ENCODE peak calls at places on chromosome 15, in four cellular contexts. U is gastrocnemius medialis, P is mucosa of descending colon, S is adrenal gland. Q is an unnamed sample.

GRCh38 chr15:53038542-53038941 is 248.4 kb upstream of the ONECUT1 start:
- DNase-seq in S (no peak), U (no peak), P (no peak), Q (no peak)

GRCh38 chr15:57696146-57696545 is 10.4 kb upstream of the POLR2M start:
- DNase-seq in U (no peak), S (no peak), P (no peak), Q (no peak)

GRCh38 chr15:85141601-85142185 is 160.0 kb downstream of the PDE8A start:
- DNase-seq in S (no peak), U (no peak), P (no peak), Q (no peak)

GRCh38 chr15:76057332-76058000 is 2.3 kb upstream of the TMEM266 start:
- DNase-seq in S (peak), P (peak), U (no peak), Q (no peak)

GRCh38 chr15:49435201-49435600 is 12.2 kb downstream of the FGF7 start:
- DNase-seq in S (no peak), P (no peak), U (no peak), Q (no peak)

GRCh38 chr15:48408337-48408736 is 77.1 kb downstream of the DUT start:
- DNase-seq in P (no peak), S (no peak), U (no peak), Q (no peak)

GRCh38 chr15:74398183-74398582 is 30.7 kb upstream of the CYP11A1 start:
- DNase-seq in U (no peak), S (no peak), P (no peak), Q (no peak)

GRCh38 chr15:100192092-100192695 is 149.6 kb downstream of the ADAMTS17 start:
- DNase-seq in P (no peak), S (peak), U (no peak), Q (no peak)

GRCh38 chr15:34271493-34271892 is 46.7 kb downstream of the EMC4 start:
- DNase-seq in U (peak), S (peak), P (no peak), Q (no peak)

GRCh38 chr15:68252925-68253534 is 23.5 kb upstream of the CLN6 start:
- DNase-seq in P (peak), U (no peak), S (peak), Q (peak)

GRCh38 chr15:93027413-93027812 is 61.6 kb downstream of the RGMA start:
- DNase-seq in U (no peak), P (no peak), S (peak), Q (no peak)

GRCh38 chr15:48751595-48751994 is 59.3 kb downstream of the CEP152 start:
- DNase-seq in S (no peak), P (no peak), U (no peak), Q (no peak)

GRCh38 chr15:94882071-94882712 is 650.8 kb downstream of the MCTP2 start:
- DNase-seq in S (no peak), U (no peak), P (no peak), Q (no peak)

GRCh38 chr15:57149196-57149595 is 227.1 kb upstream of the CGNL1 start:
- DNase-seq in U (no peak), S (no peak), P (no peak), Q (no peak)

GRCh38 chr15:39515765-39516164 is 65.1 kb upstream of the THBS1 start:
- DNase-seq in P (no peak), U (no peak), S (no peak), Q (no peak)

GRCh38 chr15:71880276-71880675 is 69.9 kb downstream of the NR2E3 start:
- DNase-seq in P (no peak), S (no peak), U (no peak), Q (no peak)

GRCh38 chr15:33211409-33211808 is 16.9 kb upstream of the FMN1 start:
- DNase-seq in P (peak), S (peak), U (peak), Q (peak)

DNA sequence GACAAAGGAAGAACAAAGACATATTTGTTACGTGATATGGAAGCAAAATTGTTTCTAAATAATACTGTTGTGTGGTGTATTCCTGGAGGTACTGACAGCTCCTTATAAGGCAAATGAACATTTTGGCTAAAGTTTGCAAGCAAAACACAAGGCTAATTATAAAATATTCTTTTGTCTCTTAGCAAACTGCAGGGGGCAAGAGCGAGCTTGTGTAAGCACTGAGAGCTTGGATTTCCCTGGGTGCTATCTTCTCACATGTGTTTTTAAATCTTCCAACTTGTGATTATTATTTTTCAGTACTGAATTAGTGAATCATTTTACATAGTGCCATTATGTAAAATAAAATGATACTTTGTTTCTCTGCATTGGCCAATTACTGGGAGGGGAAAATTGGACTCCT is 611.4 kb downstream of the AGBL1 start:
- DNase-seq in P (peak), U (no peak), S (no peak), Q (no peak)
- TF ChIP-seq CTCF in P (no peak), U (no peak), S (no peak), Q (peak)

GRCh38 chr15:82572986-82573385 is 32.7 kb upstream of the RPS17 start:
- DNase-seq in P (no peak), U (no peak), S (no peak), Q (no peak)

GRCh38 chr15:82572311-82572710 is 32.1 kb upstream of the RPS17 start:
- DNase-seq in P (no peak), U (no peak), S (no peak), Q (no peak)

GRCh38 chr15:82570721-82571519 is 30.7 kb upstream of the RPS17 start:
- DNase-seq in S (no peak), P (no peak), U (no peak), Q (no peak)

GRCh38 chr15:82569834-82570233 is 29.6 kb upstream of the RPS17 start:
- DNase-seq in U (no peak), P (no peak), S (no peak), Q (no peak)

DNA sequence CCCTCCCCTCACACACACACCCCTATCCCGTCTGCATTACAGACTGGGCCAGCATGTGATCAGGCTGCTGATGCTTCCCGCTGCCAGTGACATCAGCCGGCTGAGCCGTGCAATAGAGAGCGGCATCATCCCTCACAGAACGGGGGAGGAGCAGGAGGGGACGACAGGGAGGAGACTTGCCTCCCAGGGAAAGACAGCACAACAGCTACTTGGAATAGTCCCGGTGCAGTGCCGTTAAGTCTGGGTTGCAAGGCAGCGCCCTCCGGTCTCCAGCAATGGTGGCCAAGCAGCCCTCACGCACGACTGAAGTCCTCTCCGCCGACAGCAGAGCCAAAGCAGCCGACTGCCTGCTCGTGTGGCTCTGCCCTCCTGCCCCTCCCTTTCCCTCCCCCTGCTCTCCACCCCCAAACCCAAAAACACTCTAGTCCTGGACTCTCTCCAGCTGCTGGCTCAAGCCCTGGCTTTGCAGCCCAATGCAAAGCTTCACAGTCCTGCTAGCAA is 31.5 kb upstream of the RPS17 start:
- DNase-seq in S (peak), P (peak), U (peak), Q (peak)
- H3K4me3 ChIP-seq in S (peak), P (no peak), U (peak), Q (peak)

GRCh38 chr15:98382139-98382538 is 266.2 kb upstream of the IGF1R start:
- DNase-seq in U (no peak), P (no peak), S (no peak), Q (no peak)
- TF ChIP-seq CTCF in U (no peak), P (no peak), S (no peak), Q (no peak)

DNA sequence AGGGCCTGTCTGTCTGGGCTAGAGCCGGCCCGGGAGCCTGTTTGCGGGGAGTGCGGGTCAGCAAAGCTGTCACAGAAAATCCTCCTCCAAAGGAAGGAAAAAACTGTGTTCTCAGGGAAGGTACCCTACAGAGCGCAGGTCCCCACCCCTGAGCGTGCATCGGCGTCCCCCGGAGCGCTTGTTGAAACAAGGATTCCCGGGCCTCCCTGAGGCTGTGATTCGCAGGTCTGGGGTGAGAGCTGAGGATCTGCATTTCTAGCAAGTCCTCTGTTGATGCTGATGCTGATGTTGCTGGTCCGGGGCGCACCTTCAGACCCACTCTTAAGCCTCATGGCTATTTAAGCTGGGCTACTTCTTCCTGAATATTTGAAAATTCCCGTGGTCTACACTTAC is 226.3 kb upstream of the IGF1R start:
- DNase-seq in P (no peak), S (no peak), U (no peak), Q (no peak)
- H3K4me3 ChIP-seq in P (no peak), S (no peak), U (no peak), Q (no peak)

DNA sequence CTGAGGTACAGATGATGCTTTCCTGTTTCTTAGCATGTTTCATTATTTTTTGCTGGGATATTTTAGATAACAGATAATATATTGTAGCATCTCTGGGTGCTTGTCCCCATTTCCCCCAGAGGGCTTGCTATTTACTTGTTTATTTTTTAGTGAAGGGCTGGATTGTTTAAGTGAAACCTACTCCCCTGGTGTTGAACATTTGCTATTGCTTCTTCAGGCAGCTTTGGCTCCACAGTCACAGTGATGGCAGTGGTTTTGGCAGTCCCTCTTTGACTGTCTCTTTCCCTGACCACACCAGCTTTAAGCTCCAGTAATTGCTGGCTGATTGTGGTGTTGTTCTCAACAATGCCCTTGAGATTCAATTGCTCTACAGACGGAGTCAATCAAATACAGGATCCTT is 128.9 kb downstream of the KLF13 start:
- DNase-seq in P (no peak), U (no peak), S (no peak), Q (no peak)
- TF ChIP-seq CTCF in P (no peak), U (no peak), S (no peak), Q (no peak)

GRCh38 chr15:60399246-60399915 is 1.6 kb upstream of the ANXA2 start:
- DNase-seq in S (peak), U (no peak), P (peak), Q (no peak)
- H3K4me3 ChIP-seq in S (peak), U (no peak), P (no peak), Q (no peak)

GRCh38 chr15:29126821-29127461 is 142.7 kb downstream of the NSMCE3 start:
- DNase-seq in S (no peak), U (no peak), P (no peak), Q (no peak)
- TF ChIP-seq CTCF in S (no peak), U (no peak), P (no peak), Q (no peak)

GRCh38 chr15:41511331-41512077 is 2.1 kb downstream of the LTK start:
- DNase-seq in U (no peak), P (peak), S (no peak), Q (no peak)
- H3K4me3 ChIP-seq in U (peak), P (no peak), S (peak), Q (no peak)

GRCh38 chr15:65033659-65034269 is 4.3 kb upstream of the MTFMT start:
- DNase-seq in S (no peak), U (no peak), P (peak), Q (no peak)
- TF ChIP-seq CTCF in S (peak), U (peak), P (peak), Q (peak)

GRCh38 chr15:35309886-35310285 is 224.8 kb upstream of the NANOGP8 start:
- DNase-seq in S (no peak), U (no peak), P (no peak), Q (no peak)
- H3K4me3 ChIP-seq in S (no peak), U (no peak), P (no peak), Q (no peak)